ENCODE peak calls at places on chromosomes 16 and 17, in nine cellular contexts. R is neural progenitor cell; F is NB4; B is left ventricle myocardium inferior; M is A549; E is CD8-positive, alpha-beta T cell; T is IMR-90; I is stomach; V is upper lobe of right lung. Y is an unnamed sample.

GRCh38 chr17:67477687-67478086 is 100.6 kb downstream of the PITPNC1 start:
- DNase-seq in V (no peak), T (peak), I (no peak), B (no peak), R (no peak), F (no peak), E (peak), M (no peak), Y (no peak)

GRCh38 chr17:72388765-72389473 is 268.1 kb downstream of the SOX9 start:
- DNase-seq in R (no peak), M (peak), E (no peak), V (no peak), B (no peak), I (no peak), F (peak), T (no peak), Y (peak)

GRCh38 chr16:52549011-52549692 is 2.2 kb upstream of the TOX3 start:
- DNase-seq in R (peak), F (no peak), E (no peak), V (no peak), I (no peak), M (peak), T (no peak), B (no peak), Y (no peak)

GRCh38 chr17:7144203-7144602 is 29.6 kb upstream of the ASGR2 start:
- DNase-seq in E (no peak), T (no peak), M (no peak), V (no peak), R (no peak), B (no peak), F (no peak), I (no peak), Y (no peak)

GRCh38 chr16:81654346-81654745 is 124.7 kb upstream of the PLCG2 start:
- DNase-seq in B (no peak), R (no peak), I (no peak), T (peak), F (no peak), E (no peak), M (no peak), V (no peak), Y (no peak)

GRCh38 chr17:5139454-5139725 is 23.6 kb downstream of the USP6 start:
- DNase-seq in B (no peak), E (no peak), I (no peak), T (no peak), F (no peak), V (no peak), M (no peak), R (no peak), Y (no peak)

GRCh38 chr17:49086316-49086605 is 46.3 kb upstream of the B4GALNT2 start:
- DNase-seq in V (no peak), R (no peak), T (no peak), I (no peak), F (no peak), E (no peak), M (no peak), B (no peak), Y (no peak)

GRCh38 chr17:29772981-29773380 is 150.3 kb upstream of the CORO6 start:
- DNase-seq in T (no peak), B (no peak), F (no peak), I (no peak), M (no peak), V (no peak), E (no peak), R (no peak), Y (no peak)

GRCh38 chr17:2957631-2958286 is 105.6 kb downstream of the OR1D5 start:
- DNase-seq in B (no peak), F (no peak), M (no peak), R (no peak), T (peak), I (peak), V (peak), E (no peak), Y (no peak)

GRCh38 chr16:76583466-76583865 is 306.3 kb downstream of the CNTNAP4 start:
- DNase-seq in F (no peak), E (no peak), V (no peak), M (no peak), R (no peak), I (no peak), T (no peak), B (peak), Y (no peak)

GRCh38 chr16:3101018-3101840 is 2.1 kb upstream of the ZSCAN10 start:
- DNase-seq in R (peak), M (peak), F (peak), T (no peak), E (peak), B (no peak), V (no peak), I (no peak), Y (peak)

GRCh38 chr16:70662991-70663523 is 16.7 kb downstream of the IL34 start:
- DNase-seq in T (no peak), I (no peak), V (peak), B (no peak), R (no peak), E (no peak), M (no peak), F (peak), Y (no peak)

GRCh38 chr17:77496401-77496801 is 355.6 kb downstream of the SEC14L1 start:
- DNase-seq in R (no peak), B (peak), E (no peak), F (no peak), T (no peak), M (no peak), I (no peak), V (peak), Y (no peak)

GRCh38 chr17:10041287-10041612 is 136.2 kb upstream of the RCVRN start:
- DNase-seq in F (no peak), V (no peak), E (no peak), T (no peak), B (no peak), R (no peak), M (peak), I (no peak), Y (no peak)

GRCh38 chr16:80303691-80304090 is 237.1 kb upstream of the DYNLRB2 start:
- DNase-seq in M (no peak), V (no peak), B (no peak), R (no peak), T (no peak), F (no peak), E (no peak), I (no peak), Y (no peak)

GRCh38 chr16:21611178-21611545 is 11.8 kb downstream of the METTL9 start:
- DNase-seq in B (no peak), R (no peak), M (no peak), T (peak), I (no peak), E (no peak), F (peak), V (no peak), Y (peak)

GRCh38 chr17:40936976-40937375 is 470 bp downstream of the KRT23 start:
- DNase-seq in E (no peak), R (peak), V (no peak), I (no peak), B (no peak), T (no peak), F (no peak), M (no peak), Y (no peak)

GRCh38 chr17:44599298-44600175 is 42.3 kb downstream of the FZD2 start:
- DNase-seq in F (no peak), E (no peak), M (peak), B (no peak), R (peak), I (peak), T (peak), V (no peak), Y (peak)

GRCh38 chr17:57408064-57408811 is 151.9 kb downstream of the MSI2 start:
- DNase-seq in M (no peak), I (no peak), R (peak), V (no peak), T (no peak), E (peak), B (no peak), F (no peak), Y (no peak)

GRCh38 chr16:54602666-54603065 is 316.1 kb upstream of the IRX3 start:
- DNase-seq in E (no peak), F (no peak), B (no peak), T (no peak), M (no peak), V (no peak), I (no peak), R (no peak), Y (no peak)

GRCh38 chr16:17633146-17633966 is 162.6 kb upstream of the XYLT1 start:
- DNase-seq in V (no peak), F (no peak), T (no peak), M (no peak), E (no peak), I (no peak), R (no peak), B (no peak), Y (no peak)

GRCh38 chr16:35182943-35183550 is 1723.6 kb downstream of the TP53TG3F start:
- DNase-seq in I (no peak), M (no peak), T (no peak), V (no peak), F (no peak), B (no peak), R (no peak), E (no peak), Y (no peak)

GRCh38 chr17:42774066-42774750 is 959 bp downstream of the VPS25 start:
- DNase-seq in B (no peak), M (no peak), E (no peak), V (no peak), F (no peak), T (peak), I (no peak), R (no peak), Y (no peak)

GRCh38 chr17:41338961-41339485 is 11.6 kb downstream of the KRT33A start:
- DNase-seq in M (no peak), T (peak), R (no peak), B (no peak), I (no peak), F (no peak), E (peak), V (no peak), Y (peak)

GRCh38 chr17:55601874-55602364 is 90.7 kb upstream of the SMIM36 start:
- DNase-seq in V (no peak), T (peak), I (no peak), E (no peak), F (peak), R (peak), B (no peak), M (peak), Y (peak)

GRCh38 chr17:44759096-44759915 is 518 bp downstream of the ADAM11 start:
- DNase-seq in B (no peak), T (no peak), M (no peak), V (peak), R (peak), F (no peak), I (no peak), E (no peak), Y (no peak)

GRCh38 chr16:83136924-83137323 is 510.2 kb downstream of the CDH13 start:
- DNase-seq in R (no peak), F (no peak), V (no peak), T (no peak), E (no peak), I (no peak), M (no peak), B (no peak), Y (no peak)

GRCh38 chr16:26721290-26721689 is 345.4 kb upstream of the C16orf82 start:
- DNase-seq in E (no peak), M (no peak), T (no peak), V (no peak), B (no peak), R (no peak), F (no peak), I (no peak), Y (no peak)

GRCh38 chr16:30063893-30064745 is 1.4 kb upstream of the ALDOA start:
- DNase-seq in M (peak), B (peak), I (peak), V (peak), T (peak), R (peak), F (peak), E (peak), Y (peak)

GRCh38 chr16:75695708-75696107 is 5.6 kb downstream of the DUXB start:
- DNase-seq in M (peak), E (no peak), I (no peak), B (no peak), F (peak), R (peak), V (no peak), T (no peak), Y (no peak)

GRCh38 chr17:44414394-44415155 is 25.1 kb upstream of the ITGA2B start:
- DNase-seq in B (no peak), E (no peak), V (no peak), M (no peak), I (no peak), R (no peak), T (no peak), F (no peak), Y (no peak)

GRCh38 chr17:58279736-58280479 is 827 bp downstream of the MPO start:
- DNase-seq in V (peak), R (no peak), M (no peak), B (no peak), I (no peak), T (no peak), F (peak), E (no peak), Y (no peak)

GRCh38 chr17:81440511-81441244 is 45.4 kb downstream of the BAHCC1 start:
- DNase-seq in B (no peak), R (peak), M (peak), I (no peak), T (no peak), E (no peak), V (no peak), F (no peak), Y (no peak)

GRCh38 chr16:1007284-1007850 is 25.8 kb downstream of the SOX8 start:
- DNase-seq in F (no peak), R (no peak), T (no peak), I (peak), E (no peak), B (no peak), M (no peak), V (no peak), Y (no peak)

GRCh38 chr16:4477966-4478365 is 1.8 kb downstream of the HMOX2 start:
- DNase-seq in E (peak), I (no peak), R (peak), V (no peak), M (no peak), B (no peak), T (peak), F (peak), Y (peak)

GRCh38 chr16:1791943-1792812 is 1.3 kb downstream of the IGFALS start:
- DNase-seq in R (no peak), B (no peak), I (no peak), F (no peak), V (peak), E (no peak), T (no peak), M (no peak), Y (no peak)

GRCh38 chr17:67017895-67018294 is 26.5 kb upstream of the CACNG1 start:
- DNase-seq in F (no peak), R (no peak), B (no peak), E (no peak), V (no peak), M (no peak), I (no peak), T (no peak), Y (no peak)

GRCh38 chr17:67258836-67259468 is 14.0 kb upstream of the HELZ start:
- DNase-seq in R (no peak), T (no peak), I (no peak), M (no peak), V (no peak), E (peak), B (no peak), F (peak), Y (no peak)

DNA sequence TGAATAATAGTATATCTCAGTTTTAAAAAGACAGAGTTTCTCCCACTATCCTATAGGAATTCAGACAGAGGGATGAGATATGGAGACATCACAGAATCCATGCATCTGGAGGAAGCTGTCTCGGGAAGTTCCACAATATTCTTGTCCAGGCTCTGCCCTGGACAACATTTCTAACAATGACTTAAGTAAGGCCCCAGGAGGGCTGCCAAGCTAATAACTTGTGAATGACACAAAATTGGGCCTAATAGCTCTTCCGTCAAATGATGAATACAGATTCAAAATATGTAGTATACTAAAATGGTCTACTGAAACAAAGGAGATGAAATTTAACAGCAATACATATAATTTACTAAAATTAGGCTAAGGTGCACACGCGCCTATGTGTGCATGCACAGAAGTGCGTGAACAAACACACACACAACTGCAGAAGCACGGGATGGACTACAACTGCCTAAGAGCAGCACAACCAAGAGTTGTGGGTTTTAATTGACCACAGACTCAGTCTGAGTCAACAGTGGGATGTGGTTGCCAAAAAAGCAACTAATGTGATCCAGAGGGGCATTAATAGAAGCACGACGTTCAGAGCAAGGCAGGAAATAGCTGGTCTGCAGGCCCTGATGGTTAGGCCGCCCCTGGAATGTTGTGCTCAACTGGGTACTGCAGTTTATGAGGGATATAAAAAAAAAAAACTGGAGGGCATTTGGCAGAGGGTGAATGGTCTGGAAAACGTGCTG is 26.3 kb upstream of the HS3ST2 start:
- DNase-seq in I (no peak), F (peak), T (peak), R (no peak), M (no peak), B (no peak), E (no peak), V (no peak), Y (peak)
- H3K4me3 ChIP-seq in I (no peak), F (no peak), T (no peak), R (no peak), M (no peak), B (no peak), E (no peak), V (no peak), Y (no peak)

GRCh38 chr16:68901910-68902309 is 58.6 kb downstream of the TANGO6 start:
- DNase-seq in E (no peak), R (no peak), T (peak), M (peak), F (no peak), I (no peak), V (no peak), B (no peak), Y (peak)
- TF ChIP-seq CTCF in E (no peak), R (no peak), T (no peak), M (no peak), F (no peak), I (no peak), V (no peak), B (no peak), Y (no peak)

GRCh38 chr17:50697663-50698272 is 9.9 kb downstream of the ANKRD40 start:
- DNase-seq in V (no peak), E (no peak), B (no peak), I (no peak), T (no peak), F (no peak), R (no peak), M (peak), Y (no peak)

GRCh38 chr17:50708050-50709000 is 611 bp upstream of the ANKRD40 start:
- DNase-seq in E (no peak), M (peak), V (no peak), I (no peak), R (no peak), F (peak), T (no peak), B (no peak), Y (peak)

GRCh38 chr17:50707296-50708049 is at the start of gene ANKRD40:
- DNase-seq in B (peak), I (peak), E (peak), V (peak), F (peak), T (peak), M (peak), R (peak), Y (peak)

GRCh38 chr17:50699410-50699809 is 8.3 kb downstream of the ANKRD40 start:
- DNase-seq in F (no peak), I (no peak), M (peak), R (no peak), B (no peak), V (no peak), T (no peak), E (no peak), Y (no peak)

GRCh38 chr17:50703162-50703561 is 4.6 kb downstream of the ANKRD40 start:
- DNase-seq in F (no peak), E (no peak), T (no peak), R (no peak), M (no peak), V (no peak), I (no peak), B (no peak), Y (no peak)
- H3K4me3 ChIP-seq in F (no peak), E (no peak), T (no peak), R (no peak), M (no peak), V (no peak), I (no peak), B (no peak), Y (no peak)

DNA sequence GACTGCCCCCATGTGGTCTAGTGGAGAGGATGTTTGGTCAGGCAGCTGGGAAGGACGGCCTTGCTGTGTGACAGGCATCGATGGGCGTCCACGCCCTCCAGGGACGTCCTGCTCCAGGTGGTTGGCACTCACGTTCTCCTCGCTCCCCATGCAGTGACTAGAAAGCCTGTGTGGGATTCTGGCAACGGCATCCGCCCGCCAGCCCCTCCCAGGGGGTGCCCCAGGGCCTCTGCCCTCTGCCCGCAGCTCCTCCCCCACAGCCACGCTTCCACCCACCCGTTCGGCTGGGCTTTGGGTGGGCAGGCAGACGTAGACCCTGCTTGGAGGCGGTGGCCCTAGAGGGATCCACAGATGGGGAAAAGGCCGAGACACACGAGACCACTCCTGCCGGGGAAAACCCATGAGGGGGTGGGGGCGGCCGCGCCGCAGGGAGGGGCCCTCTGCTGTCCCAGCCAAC is 4.7 kb upstream of the IL17C start:
- DNase-seq in V (peak), E (peak), I (peak), M (peak), F (peak), B (no peak), T (peak), R (peak), Y (peak)
- TF ChIP-seq CTCF in V (peak), E (no peak), I (peak), M (no peak), F (peak), B (peak), T (peak), R (peak), Y (peak)

Y was measured in fibroblast of villous mesenchyme.